ENCODE peak calls at places on chromosomes 11 and 22, in five cellular contexts. E, C, Q, O and F are unnamed samples.

GRCh38 chr22:37501610-37502341 is 15.6 kb upstream of the MFNG start:
- DNase-seq in E (peak), Q (no peak), O (no peak), C (no peak), F (no peak)

GRCh38 chr22:31080848-31081649 is at the start of gene SMTN:
- DNase-seq in Q (peak), C (peak), E (peak), O (peak), F (peak)

GRCh38 chr11:19670030-19670761 is 42.4 kb upstream of the NAV2 start:
- DNase-seq in Q (no peak), C (no peak), E (no peak), O (no peak), F (no peak)

GRCh38 chr11:112778091-112778889 is 182.9 kb upstream of the NCAM1 start:
- DNase-seq in C (no peak), E (no peak), O (no peak), Q (no peak), F (no peak)

GRCh38 chr11:131572423-131572822 is 202.0 kb downstream of the NTM start:
- DNase-seq in O (no peak), Q (no peak), E (no peak), C (no peak), F (no peak)

GRCh38 chr11:10309163-10310093 is 4.6 kb downstream of the ADM start:
- DNase-seq in O (no peak), Q (no peak), E (peak), C (no peak), F (no peak)

GRCh38 chr22:43631846-43632245 is 180.3 kb downstream of the EFCAB6 start:
- DNase-seq in Q (no peak), C (no peak), E (no peak), O (no peak), F (no peak)

GRCh38 chr11:93652161-93652597 is 9.3 kb upstream of the CEP295 start:
- DNase-seq in E (no peak), O (peak), Q (no peak), C (no peak), F (no peak)

GRCh38 chr11:103581680-103582265 is 454.7 kb upstream of the DDI1 start:
- DNase-seq in E (no peak), O (no peak), C (no peak), Q (no peak), F (no peak)

GRCh38 chr11:44340656-44341055 is 30.7 kb upstream of the ALX4 start:
- DNase-seq in Q (no peak), E (no peak), O (no peak), C (no peak), F (no peak)

GRCh38 chr11:60891103-60891741 is 15.2 kb downstream of the PRPF19 start:
- DNase-seq in O (no peak), C (no peak), E (peak), Q (no peak), F (no peak)

GRCh38 chr11:70867661-70868060 is 384.7 kb downstream of the SHANK2 start:
- DNase-seq in O (no peak), E (no peak), C (no peak), Q (no peak), F (no peak)

GRCh38 chr11:73030130-73030529 is 112.0 kb downstream of the FCHSD2 start:
- DNase-seq in Q (no peak), C (no peak), O (no peak), E (no peak), F (no peak)

GRCh38 chr11:96168623-96169022 is 174.4 kb downstream of the MAML2 start:
- DNase-seq in E (peak), Q (peak), C (no peak), O (no peak), F (no peak)

GRCh38 chr22:42519544-42520237 is at the start of gene RRP7A:
- DNase-seq in C (peak), Q (peak), E (peak), O (peak), F (no peak)

GRCh38 chr11:63919267-63920125 is 2.5 kb upstream of the RCOR2 start:
- DNase-seq in E (peak), O (no peak), C (no peak), Q (no peak), F (peak)